ENCODE peak calls at places on chromosomes 13 and 19, in ten cellular contexts. H, R, S, M, C, F, Y, T, J and P are unnamed samples.

GRCh38 chr19:18437481-18438330 is at the start of gene ISYNA1:
- DNase-seq in T (peak; percentile 55), C (peak; percentile 55), F (peak; percentile 60), H (no peak), R (no peak), M (peak; percentile 66), Y (no peak), S (peak; percentile 49), J (peak; percentile 40), P (no peak)

GRCh38 chr19:3692141-3693029 is 7.9 kb downstream of the PIP5K1C start:
- DNase-seq in J (peak; percentile 38), H (no peak), C (no peak), Y (no peak), R (no peak), T (peak; percentile 15), S (no peak), M (peak; percentile 50), F (peak; percentile 39), P (no peak)

GRCh38 chr13:23558675-23559536 is 11.3 kb upstream of the TNFRSF19 start:
- DNase-seq in F (no peak), H (no peak), S (no peak), Y (peak; percentile 58), T (peak; percentile 87), J (no peak), C (no peak), R (peak; percentile 20), M (no peak), P (peak; percentile 81)

GRCh38 chr19:8681345-8682021 is 17.1 kb downstream of the ACTL9 start:
- DNase-seq in T (no peak), R (no peak), H (no peak), J (no peak), C (no peak), Y (no peak), M (no peak), F (no peak), S (no peak), P (no peak)

GRCh38 chr19:38664503-38665211 is 17.2 kb downstream of the ACTN4 start:
- DNase-seq in Y (no peak), M (no peak), H (no peak), F (no peak), S (no peak), T (no peak), C (no peak), J (no peak), R (no peak), P (peak; percentile 98)

GRCh38 chr13:108827637-108828036 is 198.2 kb downstream of the MYO16 start:
- DNase-seq in R (no peak), Y (no peak), M (no peak), T (no peak), H (no peak), S (no peak), F (no peak), C (no peak), J (no peak), P (no peak)

GRCh38 chr19:51224163-51224641 is 678 bp upstream of the CD33 start:
- DNase-seq in T (no peak), M (no peak), S (no peak), R (no peak), F (no peak), H (no peak), J (no peak), Y (no peak), C (no peak), P (peak; percentile 24)

GRCh38 chr13:95099541-95099940 is 201.7 kb downstream of the ABCC4 start:
- DNase-seq in R (no peak), Y (no peak), J (no peak), M (no peak), S (no peak), T (peak; percentile 36), F (no peak), C (no peak), H (no peak), P (no peak)

GRCh38 chr19:4749870-4750269 is 26.2 kb upstream of the DPP9 start:
- DNase-seq in Y (no peak), J (no peak), M (no peak), R (no peak), T (no peak), C (no peak), H (no peak), F (no peak), S (no peak), P (no peak)

GRCh38 chr13:36718686-36719085 is 44.9 kb downstream of the SERTM1 start:
- DNase-seq in S (no peak), T (no peak), H (no peak), C (no peak), R (no peak), F (no peak), J (no peak), Y (no peak), M (no peak), P (no peak)

GRCh38 chr19:28948531-28948930 is 264.4 kb downstream of the UQCRFS1 start:
- DNase-seq in T (no peak), J (no peak), C (no peak), H (no peak), R (no peak), M (no peak), S (no peak), Y (no peak), F (no peak), P (no peak)

GRCh38 chr13:112000888-112001287 is 66.1 kb upstream of the SOX1 start:
- DNase-seq in S (no peak), C (no peak), Y (no peak), H (no peak), J (no peak), M (no peak), T (no peak), R (no peak), F (no peak), P (no peak)

GRCh38 chr19:17219286-17219685 is 4.1 kb downstream of the USE1 start:
- DNase-seq in M (peak; percentile 51), F (no peak), T (no peak), Y (no peak), R (no peak), H (no peak), S (no peak), C (no peak), J (no peak), P (no peak)

GRCh38 chr13:27242642-27243185 is 8.6 kb upstream of the RPL21 start:
- DNase-seq in S (no peak), Y (no peak), R (no peak), F (no peak), T (no peak), M (no peak), J (no peak), C (no peak), H (no peak), P (no peak)

GRCh38 chr19:34273121-34273845 is 18.9 kb downstream of the GARRE1 start:
- DNase-seq in S (no peak), T (no peak), Y (no peak), C (no peak), J (no peak), M (no peak), F (no peak), H (no peak), R (no peak), P (no peak)

GRCh38 chr19:28715157-28715556 is 497.8 kb downstream of the UQCRFS1 start:
- DNase-seq in T (peak; percentile 40), Y (no peak), M (no peak), R (no peak), F (no peak), H (no peak), J (no peak), S (no peak), C (no peak), P (peak; percentile 66)

GRCh38 chr19:44796701-44797115 is 12.2 kb upstream of the BCAM start:
- DNase-seq in J (no peak), Y (no peak), M (peak; percentile 60), T (no peak), C (no peak), R (no peak), H (no peak), F (no peak), S (no peak), P (no peak)

GRCh38 chr19:58351996-58352755 is 1.1 kb downstream of the A1BG start:
- DNase-seq in Y (no peak), F (no peak), R (no peak), T (no peak), H (no peak), M (no peak), C (no peak), S (no peak), J (no peak), P (no peak)

GRCh38 chr13:110403315-110403714 is 96.2 kb downstream of the COL4A2 start:
- DNase-seq in S (no peak), H (no peak), M (no peak), T (peak; percentile 87), C (no peak), R (no peak), F (no peak), Y (peak; percentile 44), J (no peak), P (no peak)

GRCh38 chr19:17576758-17577532 is 21.5 kb downstream of the COLGALT1 start:
- DNase-seq in J (no peak), S (no peak), F (no peak), T (peak; percentile 39), H (no peak), C (no peak), M (peak; percentile 98), Y (no peak), R (peak; percentile 18), P (no peak)

GRCh38 chr19:8352134-8352827 is 9.2 kb upstream of the KANK3 start:
- DNase-seq in T (no peak), Y (no peak), R (no peak), M (no peak), H (no peak), F (no peak), S (no peak), C (no peak), J (no peak), P (no peak)

GRCh38 chr13:113641426-113641825 is 16.6 kb downstream of the ATP4B start:
- DNase-seq in Y (no peak), M (no peak), F (no peak), S (no peak), T (no peak), H (no peak), R (no peak), J (no peak), C (no peak), P (no peak)

GRCh38 chr19:34243876-34244578 is 10.3 kb upstream of the GARRE1 start:
- DNase-seq in Y (no peak), C (no peak), H (no peak), F (no peak), M (no peak), S (no peak), R (no peak), T (no peak), J (no peak), P (no peak)

GRCh38 chr13:44747179-44747578 is 171.0 kb upstream of the TSC22D1 start:
- DNase-seq in C (no peak), Y (no peak), J (no peak), H (no peak), M (no peak), T (no peak), S (no peak), R (no peak), F (no peak), P (no peak)

GRCh38 chr13:21289475-21289874 is 113.0 kb downstream of the MRPL57 start:
- DNase-seq in C (no peak), R (no peak), T (no peak), F (no peak), H (no peak), S (no peak), M (no peak), J (no peak), Y (no peak), P (no peak)

GRCh38 chr13:79405831-79406596 is at the start of gene RBM26:
- DNase-seq in M (peak; percentile 96), C (peak; percentile 86), T (peak; percentile 95), S (peak; percentile 90), H (peak; percentile 82), R (peak; percentile 96), F (peak; percentile 85), Y (peak; percentile 89), J (peak; percentile 88), P (peak; percentile 86)

GRCh38 chr13:110546933-110547332 is 14.6 kb downstream of the RAB20 start:
- DNase-seq in F (no peak), H (no peak), Y (peak; percentile 57), R (no peak), C (no peak), J (no peak), T (peak; percentile 95), S (no peak), M (peak; percentile 76), P (no peak)

GRCh38 chr19:42693760-42694350 is 46.4 kb downstream of the PSG3 start:
- DNase-seq in F (no peak), H (no peak), C (no peak), R (no peak), J (no peak), S (no peak), Y (peak; percentile 2), M (peak; percentile 53), T (peak; percentile 73), P (no peak)